ENCODE peak calls at places on chromosomes 2 and 18, in seven cellular contexts. K, M, A, Z, G, C and V are unnamed samples.

GRCh38 chr2:110770308-110770695 is 37.9 kb downstream of the ACOXL start:
- DNase-seq in A (no peak), G (peak; percentile 71), M (no peak), Z (no peak), C (no peak), K (no peak), V (no peak)

GRCh38 chr18:48894799-48895346 is 55.9 kb downstream of the SMAD7 start:
- DNase-seq in Z (peak; percentile 78), A (no peak), G (peak; percentile 74), K (no peak), M (peak; percentile 11), C (no peak), V (no peak)

GRCh38 chr2:5748941-5749731 is 57.0 kb downstream of the SOX11 start:
- DNase-seq in Z (no peak), A (no peak), K (no peak), M (no peak), G (peak; percentile 88), C (no peak), V (no peak)

GRCh38 chr2:91442246-91442905 is 2750.9 kb downstream of the RPIA start:
- DNase-seq in M (no peak), K (peak; percentile 31), Z (peak; percentile 85), G (peak; percentile 64), A (peak; percentile 32), C (peak; percentile 34), V (peak; percentile 70)

GRCh38 chr18:37658894-37659293 is 93.3 kb upstream of the CELF4 start:
- DNase-seq in K (no peak), C (no peak), G (no peak), A (no peak), Z (no peak), M (no peak), V (no peak)

GRCh38 chr2:196155597-196155996 is 15.8 kb downstream of the STK17B start:
- DNase-seq in G (no peak), Z (no peak), M (no peak), K (no peak), A (no peak), C (no peak), V (no peak)

GRCh38 chr2:48072556-48072955 is 166.3 kb upstream of the FBXO11 start:
- DNase-seq in Z (no peak), M (no peak), C (no peak), A (no peak), K (no peak), G (no peak), V (no peak)

GRCh38 chr18:72504866-72505265 is 39.3 kb downstream of the CBLN2 start:
- DNase-seq in K (no peak), A (no peak), G (no peak), C (no peak), Z (no peak), M (no peak), V (no peak)

GRCh38 chr2:190879474-190880373 is 897 bp upstream of the GLS start:
- DNase-seq in K (no peak), C (peak; percentile 77), M (no peak), G (no peak), Z (no peak), A (no peak), V (no peak)

GRCh38 chr2:33477473-33478468 is 1.3 kb downstream of the RASGRP3 start:
- DNase-seq in K (peak; percentile 62), A (peak; percentile 12), M (no peak), C (no peak), Z (no peak), G (peak; percentile 75), V (peak; percentile 67)

GRCh38 chr2:176395273-176395854 is 126.1 kb downstream of the MTX2 start:
- DNase-seq in A (peak; percentile 2), G (no peak), Z (no peak), K (no peak), M (no peak), C (no peak), V (no peak)

GRCh38 chr2:152466925-152467676 is 132.1 kb downstream of the FMNL2 start:
- DNase-seq in Z (no peak), C (peak; percentile 56), G (no peak), M (no peak), K (no peak), A (no peak), V (no peak)

GRCh38 chr2:199395311-199395710 is 62.4 kb downstream of the SATB2 start:
- DNase-seq in C (peak; percentile 4), M (no peak), Z (no peak), G (no peak), A (no peak), K (no peak), V (no peak)

GRCh38 chr2:168530980-168531379 is 74.9 kb downstream of the CERS6 start:
- DNase-seq in C (peak; percentile 65), Z (no peak), A (no peak), G (no peak), K (no peak), M (no peak), V (no peak)

GRCh38 chr18:44938396-44939036 is 257.8 kb downstream of the SETBP1 start:
- DNase-seq in C (no peak), G (no peak), A (peak; percentile 61), Z (no peak), M (no peak), K (no peak), V (no peak)

GRCh38 chr2:221767106-221767878 is 195.2 kb upstream of the EPHA4 start:
- DNase-seq in Z (no peak), K (no peak), A (no peak), M (no peak), C (peak; percentile 43), G (no peak), V (no peak)

GRCh38 chr2:28403388-28403956 is 10.8 kb downstream of the FOSL2 start:
- DNase-seq in G (no peak), A (no peak), Z (peak; percentile 69), M (no peak), K (peak; percentile 30), C (no peak), V (no peak)

GRCh38 chr18:3054214-3054613 is 41.3 kb upstream of the LPIN2 start:
- DNase-seq in C (no peak), K (no peak), A (no peak), G (no peak), Z (no peak), M (no peak), V (no peak)

GRCh38 chr18:8890957-8891464 is 185.7 kb downstream of the MTCL1 start:
- DNase-seq in K (no peak), Z (no peak), C (peak; percentile 97), M (no peak), G (no peak), A (peak; percentile 81), V (no peak)

GRCh38 chr18:38940863-38941531 is 1375.4 kb upstream of the CELF4 start:
- DNase-seq in K (no peak), G (no peak), C (peak; percentile 9), Z (no peak), A (peak; percentile 69), M (no peak), V (no peak)

GRCh38 chr2:101718993-101719571 is 21.6 kb downstream of the MAP4K4 start:
- DNase-seq in M (no peak), C (peak; percentile 50), Z (no peak), A (no peak), K (no peak), G (no peak), V (no peak)

GRCh38 chr18:7817596-7817995 is 250.5 kb downstream of the PTPRM start:
- DNase-seq in G (no peak), A (peak; percentile 31), Z (no peak), M (no peak), K (no peak), C (peak; percentile 29), V (no peak)

GRCh38 chr2:225041210-225041870 is 928 bp downstream of the DOCK10 start:
- DNase-seq in C (peak; percentile 67), M (peak; percentile 38), Z (peak; percentile 76), K (peak; percentile 54), G (peak; percentile 57), A (no peak), V (peak; percentile 69)

GRCh38 chr2:56784046-56784445 is 600.3 kb downstream of the CCDC85A start:
- DNase-seq in Z (no peak), C (no peak), K (no peak), G (no peak), M (no peak), A (no peak), V (no peak)

GRCh38 chr18:36402765-36403396 is 105.4 kb downstream of the FHOD3 start:
- DNase-seq in M (no peak), A (no peak), K (peak; percentile 53), Z (peak; percentile 90), C (peak; percentile 91), G (peak; percentile 84), V (no peak)
- H3K4me1 ChIP-seq in M (no peaks in the 10 kb centered on the region), A (no peaks in the 10 kb centered on the region), K (no peaks in the 10 kb centered on the region), Z (peaks cover 2% of the 10 kb centered on the region), C (no peaks in the 10 kb centered on the region), G (peaks cover 3% of the 10 kb centered on the region), V (no peaks in the 10 kb centered on the region)

GRCh38 chr2:239717706-239718105 is 307.4 kb downstream of the NDUFA10 start:
- DNase-seq in K (no peak), C (no peak), A (no peak), M (no peak), G (no peak), Z (peak; percentile 74), V (no peak)
- H3K9me3 ChIP-seq in K (no peaks in the 10 kb centered on the region), C (no peaks in the 10 kb centered on the region), A (no peaks in the 10 kb centered on the region), M (no peaks in the 10 kb centered on the region), G (peaks cover under 1% of the 10 kb centered on the region), Z (no peaks in the 10 kb centered on the region), V (no peaks in the 10 kb centered on the region)

GRCh38 chr2:36356990-36357505 is 1.5 kb downstream of the CRIM1 start:
- DNase-seq in C (peak; percentile 60), A (peak; percentile 61), Z (no peak), M (peak; percentile 55), K (no peak), G (peak; percentile 69), V (no peak)
- H3K4me1 ChIP-seq in C (peaks cover 51% of the 10 kb centered on the region), A (peaks cover 11% of the 10 kb centered on the region), Z (no peaks in the 10 kb centered on the region), M (peaks cover 16% of the 10 kb centered on the region), K (peaks cover 5% of the 10 kb centered on the region), G (no peaks in the 10 kb centered on the region), V (peaks cover 60% of the 10 kb centered on the region)

GRCh38 chr18:78977627-78978271 is 1.9 kb upstream of the SALL3 start:
- DNase-seq in K (no peak), A (no peak), G (no peak), M (no peak), Z (no peak), C (no peak), V (no peak)
- H3K9me3 ChIP-seq in K (no peaks in the 10 kb centered on the region), A (no peaks in the 10 kb centered on the region), G (no peaks in the 10 kb centered on the region), M (no peaks in the 10 kb centered on the region), Z (no peaks in the 10 kb centered on the region), C (no peaks in the 10 kb centered on the region), V (no peaks in the 10 kb centered on the region)

GRCh38 chr2:68222287-68222686 is 30.0 kb downstream of the PPP3R1 start:
- DNase-seq in K (no peak), Z (no peak), A (no peak), G (no peak), M (no peak), C (no peak), V (no peak)
- H3K4me1 ChIP-seq in K (peaks cover 25% of the 10 kb centered on the region), Z (peaks cover 2% of the 10 kb centered on the region), A (peaks cover 12% of the 10 kb centered on the region), G (peaks cover 5% of the 10 kb centered on the region), M (peaks cover 6% of the 10 kb centered on the region), C (peaks cover 21% of the 10 kb centered on the region), V (peaks cover 61% of the 10 kb centered on the region)